ENCODE peak calls at places on chromosome 17, in eight cellular contexts. Q, S, O, N, K, H, W and D are unnamed samples.

GRCh38 chr17:28041844-28042656 is 427 bp upstream of the NLK start:
- DNase-seq in Q (no peak), S (no peak), O (no peak), N (no peak), K (no peak), H (peak), W (no peak), D (peak)

GRCh38 chr17:56717471-56717870 is 116.2 kb downstream of the C17orf67 start:
- DNase-seq in Q (no peak), S (no peak), O (no peak), N (no peak), K (no peak), H (no peak), W (no peak), D (peak)

GRCh38 chr17:40554646-40555295 is 10.5 kb downstream of the CCR7 start:
- DNase-seq in Q (no peak), S (no peak), O (peak), N (no peak), K (no peak), H (no peak), W (peak), D (no peak)

GRCh38 chr17:37648555-37648954 is 5.3 kb upstream of the DDX52 start:
- DNase-seq in Q (no peak), S (no peak), O (no peak), N (no peak), K (no peak), H (peak), W (no peak), D (peak)

GRCh38 chr17:69473801-69474170 is 59.3 kb downstream of the MAP2K6 start:
- DNase-seq in Q (no peak), S (no peak), O (no peak), N (no peak), K (no peak), H (peak), W (no peak), D (no peak)

GRCh38 chr17:57862990-57863667 is 13.3 kb upstream of the MRPS23 start:
- DNase-seq in Q (no peak), S (peak), O (no peak), N (no peak), K (no peak), H (no peak), W (no peak), D (no peak)

GRCh38 chr17:38751144-38751802 is 1.3 kb upstream of the PSMB3 start:
- DNase-seq in Q (peak), S (no peak), O (no peak), N (no peak), K (no peak), H (peak), W (no peak), D (peak)

GRCh38 chr17:34068506-34069035 is 186.5 kb upstream of the CCL2 start:
- DNase-seq in Q (no peak), S (no peak), O (no peak), N (no peak), K (no peak), H (no peak), W (no peak), D (no peak)

GRCh38 chr17:80254396-80255241 is 6.0 kb upstream of the RNF213 start:
- DNase-seq in Q (peak), S (no peak), O (peak), N (no peak), K (peak), H (peak), W (peak), D (peak)

GRCh38 chr17:40556198-40556661 is 9.0 kb downstream of the CCR7 start:
- DNase-seq in Q (no peak), S (no peak), O (no peak), N (no peak), K (no peak), H (no peak), W (no peak), D (no peak)

GRCh38 chr17:624341-624860 is 90.2 kb downstream of the VPS53 start:
- DNase-seq in Q (no peak), S (no peak), O (no peak), N (no peak), K (no peak), H (no peak), W (no peak), D (no peak)

GRCh38 chr17:44988256-44988942 is 20.3 kb upstream of the C1QL1 start:
- DNase-seq in Q (peak), S (no peak), O (no peak), N (no peak), K (no peak), H (no peak), W (no peak), D (no peak)

GRCh38 chr17:77436058-77436442 is 295.3 kb downstream of the SEC14L1 start:
- DNase-seq in Q (no peak), S (no peak), O (no peak), N (peak), K (no peak), H (no peak), W (no peak), D (no peak)

GRCh38 chr17:77436481-77436880 is 295.7 kb downstream of the SEC14L1 start:
- DNase-seq in Q (no peak), S (no peak), O (no peak), N (no peak), K (no peak), H (no peak), W (no peak), D (no peak)

GRCh38 chr17:77434136-77435114 is 293.7 kb downstream of the SEC14L1 start:
- DNase-seq in Q (no peak), S (no peak), O (no peak), N (no peak), K (no peak), H (no peak), W (no peak), D (no peak)

GRCh38 chr17:77437017-77437416 is 296.2 kb downstream of the SEC14L1 start:
- DNase-seq in Q (no peak), S (no peak), O (no peak), N (peak), K (no peak), H (peak), W (peak), D (no peak)

DNA sequence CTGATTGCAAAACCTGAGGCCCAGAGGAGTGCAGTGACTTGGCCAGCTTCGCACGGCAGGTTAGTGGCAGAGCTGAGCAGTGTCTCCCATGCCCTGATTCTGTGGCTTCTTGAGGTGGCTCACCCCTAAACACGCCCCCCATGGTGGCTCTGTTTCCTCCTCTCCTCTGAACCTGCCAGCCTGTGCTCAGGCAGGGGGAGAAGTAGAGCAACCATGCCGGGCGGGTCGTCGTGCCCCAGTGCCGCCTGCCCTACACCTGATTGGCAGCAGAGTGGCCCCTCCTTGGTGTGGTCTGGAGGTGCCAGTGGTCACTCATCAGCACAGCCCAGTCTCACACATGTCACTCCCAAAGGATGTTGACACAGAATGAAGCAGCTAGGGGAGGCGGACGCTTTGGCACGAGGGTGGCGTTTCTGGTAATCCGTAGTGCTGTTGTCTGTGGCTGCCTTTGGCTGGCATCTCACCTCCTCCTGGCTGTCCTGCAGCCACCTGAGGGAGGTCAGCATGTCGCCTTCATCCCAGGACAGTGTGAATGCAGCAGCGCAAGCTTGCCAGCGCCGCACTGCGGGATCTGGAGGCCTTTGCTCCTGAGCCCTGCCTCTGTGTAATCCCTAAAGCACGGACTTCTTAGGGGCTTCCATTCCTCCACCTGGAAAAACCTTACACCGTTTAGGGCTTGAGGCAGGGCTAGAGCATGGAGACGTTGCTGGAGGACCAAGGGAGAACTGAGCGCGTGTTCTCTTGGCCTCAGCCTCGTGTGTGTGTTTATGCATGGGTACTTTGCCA is 294.7 kb downstream of the SEC14L1 start:
- DNase-seq in Q (no peak), S (no peak), O (no peak), N (no peak), K (no peak), H (no peak), W (no peak), D (no peak)
- TF ChIP-seq CTCF in Q (no peak), S (no peak), O (no peak), N (no peak), K (no peak), H (no peak), W (no peak), D (no peak)

GRCh38 chr17:50210249-50211225 is 9.1 kb upstream of the COL1A1 start:
- DNase-seq in Q (peak), S (no peak), O (peak), N (peak), K (no peak), H (peak), W (no peak), D (peak)

GRCh38 chr17:50212121-50212843 is 10.9 kb upstream of the COL1A1 start:
- DNase-seq in Q (no peak), S (no peak), O (no peak), N (no peak), K (no peak), H (no peak), W (no peak), D (no peak)

GRCh38 chr17:50211249-50212120 is 10.1 kb upstream of the COL1A1 start:
- DNase-seq in Q (no peak), S (no peak), O (no peak), N (no peak), K (no peak), H (no peak), W (no peak), D (no peak)

GRCh38 chr17:50214986-50215730 is 13.7 kb upstream of the COL1A1 start:
- DNase-seq in Q (no peak), S (no peak), O (no peak), N (no peak), K (no peak), H (no peak), W (no peak), D (peak)

DNA sequence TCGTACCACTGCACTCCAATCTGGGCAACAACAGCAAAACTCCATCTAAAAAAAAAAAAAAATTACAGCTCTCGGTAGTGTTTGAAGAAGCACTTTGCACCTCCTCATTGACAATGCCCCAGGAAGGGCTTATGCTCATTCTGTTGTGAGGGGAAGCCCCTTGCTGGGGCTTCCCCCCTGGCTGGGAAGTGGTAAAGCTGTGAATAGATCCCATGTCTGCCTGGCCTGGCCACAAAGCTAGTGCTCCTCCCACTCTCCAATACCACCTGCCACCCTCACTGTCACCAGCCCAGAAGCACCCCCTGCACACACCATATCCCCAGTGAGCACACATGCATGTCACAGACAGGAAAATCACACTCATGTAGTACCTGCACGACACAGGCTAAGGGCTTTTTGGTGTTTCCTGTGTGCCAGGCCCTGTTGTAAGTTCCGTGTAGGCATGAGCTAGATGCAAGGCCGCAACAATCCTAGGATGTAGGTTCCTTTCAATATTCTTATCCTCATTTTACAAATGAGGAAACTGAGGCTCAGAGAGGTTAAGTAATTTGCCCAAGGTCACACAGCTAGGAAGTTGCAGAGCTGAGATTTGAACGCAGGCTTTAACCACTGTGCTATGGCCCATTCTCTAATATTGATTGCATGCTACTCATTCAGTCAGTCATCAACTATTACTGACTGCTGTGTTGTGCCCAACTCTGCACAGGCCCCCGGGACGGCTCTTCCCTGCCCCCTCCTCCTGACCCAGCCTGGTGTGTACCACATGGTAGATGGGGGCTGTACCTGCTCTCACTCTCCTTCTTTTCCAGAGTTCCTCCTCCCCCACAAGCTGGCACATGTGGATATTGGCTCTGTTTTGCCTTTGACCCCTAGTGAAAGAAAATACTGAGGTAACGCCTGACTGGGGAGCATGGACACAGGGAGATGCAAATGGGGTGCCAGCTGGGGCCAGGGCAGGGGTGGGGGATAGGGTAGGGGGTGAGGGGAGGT is 11.9 kb upstream of the COL1A1 start:
- DNase-seq in Q (peak), S (no peak), O (no peak), N (no peak), K (peak), H (no peak), W (peak), D (no peak)
- TF ChIP-seq CTCF in Q (no peak), S (no peak), O (no peak), N (no peak), K (no peak), H (no peak), W (no peak), D (no peak)

GRCh38 chr17:36133629-36134259 is 30.1 kb downstream of the CCL4 start:
- DNase-seq in Q (no peak), S (no peak), O (no peak), N (no peak), K (no peak), H (no peak), W (no peak), D (peak)

GRCh38 chr17:36129616-36130015 is 26.0 kb downstream of the CCL4 start:
- DNase-seq in Q (no peak), S (no peak), O (no peak), N (no peak), K (no peak), H (no peak), W (no peak), D (no peak)

GRCh38 chr17:36132421-36132831 is 28.8 kb downstream of the CCL4 start:
- DNase-seq in Q (no peak), S (no peak), O (no peak), N (no peak), K (no peak), H (no peak), W (peak), D (no peak)

GRCh38 chr17:36131931-36132330 is 28.3 kb downstream of the CCL4 start:
- DNase-seq in Q (no peak), S (no peak), O (no peak), N (no peak), K (no peak), H (no peak), W (no peak), D (no peak)

DNA sequence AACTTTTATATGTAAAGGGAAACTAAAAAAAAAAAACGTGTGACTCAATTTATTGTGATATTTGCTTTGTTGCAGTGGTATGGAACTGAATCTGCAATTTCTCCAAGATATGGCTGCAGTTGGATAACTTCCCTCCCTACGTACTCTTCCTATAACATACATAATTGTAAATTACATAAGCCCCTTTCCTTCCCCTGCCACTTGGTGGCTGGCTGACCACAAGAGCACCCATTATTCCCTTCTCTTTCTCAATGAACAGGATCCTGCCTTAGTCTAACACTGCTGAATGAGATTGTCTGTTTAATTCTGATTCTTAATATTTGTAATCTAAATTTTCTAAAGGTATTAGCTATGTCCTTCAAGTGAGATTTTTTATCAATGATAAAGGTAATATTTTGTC is 27.8 kb downstream of the CCL4 start:
- DNase-seq in Q (no peak), S (no peak), O (no peak), N (no peak), K (no peak), H (no peak), W (no peak), D (no peak)
- TF ChIP-seq CTCF in Q (no peak), S (no peak), O (no peak), N (no peak), K (no peak), H (peak), W (no peak), D (no peak)

GRCh38 chr17:61477204-61477834 is 25.1 kb downstream of the TBX4 start:
- DNase-seq in Q (no peak), S (no peak), O (no peak), N (no peak), K (no peak), H (no peak), W (no peak), D (no peak)

GRCh38 chr17:61476476-61477203 is 24.4 kb downstream of the TBX4 start:
- DNase-seq in Q (no peak), S (no peak), O (no peak), N (no peak), K (no peak), H (no peak), W (no peak), D (no peak)

GRCh38 chr17:61478790-61479492 is 26.7 kb downstream of the TBX4 start:
- DNase-seq in Q (no peak), S (no peak), O (no peak), N (no peak), K (no peak), H (no peak), W (no peak), D (no peak)

GRCh38 chr17:61479493-61480413 is 27.5 kb downstream of the TBX4 start:
- DNase-seq in Q (no peak), S (no peak), O (no peak), N (no peak), K (no peak), H (no peak), W (no peak), D (no peak)

DNA sequence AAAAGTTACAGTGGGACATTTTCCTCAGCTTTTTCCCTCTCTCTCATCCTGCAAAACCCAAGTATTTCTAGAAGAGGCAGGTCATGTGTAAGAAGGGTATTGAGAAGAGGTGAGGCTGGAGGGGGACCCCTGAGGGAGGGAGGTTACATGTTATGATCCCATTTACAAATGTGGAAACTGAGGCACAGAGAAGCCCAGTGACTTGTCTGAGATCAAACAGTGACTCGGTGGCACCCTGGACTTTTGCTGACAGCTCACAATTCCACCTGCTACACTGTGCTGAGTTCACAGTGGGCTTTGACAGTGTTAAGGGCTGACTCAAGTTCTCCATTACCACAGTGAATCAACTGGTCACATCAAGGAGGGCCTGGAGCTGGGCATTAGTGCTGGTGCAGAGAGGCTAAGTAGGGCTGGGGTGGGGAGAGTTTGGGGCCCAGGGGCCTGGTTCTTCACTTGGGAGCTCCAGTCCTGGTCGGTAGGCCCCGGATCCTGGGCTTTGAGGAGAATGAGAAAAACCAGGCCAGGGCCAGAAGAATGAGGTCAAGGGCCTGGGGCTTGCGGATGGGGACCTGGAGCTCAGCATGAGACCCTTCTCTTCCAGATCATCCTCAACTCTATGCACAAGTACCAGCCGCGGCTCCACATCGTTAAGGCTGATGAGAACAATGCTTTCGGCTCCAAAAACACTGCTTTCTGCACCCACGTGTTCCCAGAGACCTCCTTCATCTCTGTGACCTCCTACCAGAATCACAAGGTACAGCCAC is 26.0 kb downstream of the TBX4 start:
- DNase-seq in Q (no peak), S (no peak), O (no peak), N (no peak), K (no peak), H (no peak), W (no peak), D (no peak)
- TF ChIP-seq CTCF in Q (no peak), S (no peak), O (no peak), N (no peak), K (no peak), H (no peak), W (no peak), D (no peak)

GRCh38 chr17:81382851-81383250 is 12.4 kb upstream of the BAHCC1 start:
- DNase-seq in Q (no peak), S (no peak), O (peak), N (no peak), K (no peak), H (no peak), W (no peak), D (no peak)

GRCh38 chr17:81381632-81382577 is 13.4 kb upstream of the BAHCC1 start:
- DNase-seq in Q (no peak), S (no peak), O (peak), N (no peak), K (no peak), H (no peak), W (no peak), D (no peak)

GRCh38 chr17:81384929-81385319 is 10.3 kb upstream of the BAHCC1 start:
- DNase-seq in Q (no peak), S (no peak), O (no peak), N (no peak), K (no peak), H (no peak), W (no peak), D (no peak)

GRCh38 chr17:81385320-81386111 is 9.7 kb upstream of the BAHCC1 start:
- DNase-seq in Q (no peak), S (no peak), O (peak), N (no peak), K (no peak), H (no peak), W (no peak), D (no peak)

GRCh38 chr17:81383504-81384421 is 11.5 kb upstream of the BAHCC1 start:
- DNase-seq in Q (no peak), S (no peak), O (peak), N (no peak), K (no peak), H (no peak), W (no peak), D (no peak)
- TF ChIP-seq CTCF in Q (no peak), S (no peak), O (no peak), N (no peak), K (no peak), H (no peak), W (no peak), D (no peak)

GRCh38 chr17:6471531-6472465 is 27.5 kb downstream of the PIMREG start:
- DNase-seq in Q (no peak), S (no peak), O (no peak), N (no peak), K (no peak), H (peak), W (no peak), D (peak)
- TF ChIP-seq CTCF in Q (no peak), S (no peak), O (no peak), N (no peak), K (no peak), H (peak), W (no peak), D (peak)